ENCODE peak calls at places on chromosomes 4 and X, in five cellular contexts. Z, S, A, M and R are unnamed samples.

GRCh38 chr4:68907230-68907629 is 44.4 kb downstream of the UGT2A3 start:
- DNase-seq in M (no peak), A (no peak), S (no peak), Z (no peak), R (no peak)

GRCh38 chrX:12567857-12568256 is 223.4 kb upstream of the PRPS2 start:
- DNase-seq in S (no peak), A (no peak), M (no peak), Z (peak), R (no peak)

GRCh38 chr4:38788327-38788726 is 5.5 kb upstream of the TLR10 start:
- DNase-seq in A (no peak), S (no peak), M (no peak), Z (peak), R (no peak)

GRCh38 chr4:169209388-169209883 is 61.3 kb downstream of the SH3RF1 start:
- DNase-seq in Z (no peak), M (no peak), A (no peak), S (no peak), R (no peak)

GRCh38 chr4:10605746-10606482 is 78.7 kb downstream of the CLNK start:
- DNase-seq in M (no peak), S (no peak), Z (peak), A (no peak), R (no peak)

GRCh38 chr4:48680848-48681568 is 99.1 kb downstream of the FRYL start:
- DNase-seq in Z (no peak), A (no peak), M (no peak), S (no peak), R (no peak)

GRCh38 chrX:53184836-53185235 is 40.2 kb downstream of the KDM5C start:
- DNase-seq in S (no peak), A (no peak), M (no peak), Z (peak), R (no peak)

GRCh38 chr4:121094297-121094966 is 22.1 kb upstream of the NDNF start:
- DNase-seq in M (no peak), A (no peak), Z (no peak), S (no peak), R (no peak)